ENCODE peak calls at places on chromosomes 11 and 22, in five cellular contexts. X is HepG2, D is GM12878, H is HEK293T, Z is H1. W is an unnamed sample.

GRCh38 chr22:23104109-23104971 is 34.0 kb downstream of the GNAZ start:
- DNase-seq in X (no peak), D (no peak), H (no peak), Z (no peak), W (no peak)

GRCh38 chr11:127651888-127652221 is 651.3 kb upstream of the KIRREL3 start:
- DNase-seq in X (no peak), D (no peak), H (no peak), Z (no peak), W (no peak)

GRCh38 chr11:123325535-123325934 is 104.5 kb upstream of the GRAMD1B start:
- DNase-seq in X (no peak), D (no peak), H (no peak), Z (no peak), W (no peak)

GRCh38 chr11:12114487-12115033 is 4.2 kb downstream of the MICAL2 start:
- DNase-seq in X (no peak), D (no peak), H (no peak), Z (no peak), W (no peak)

GRCh38 chr11:12083380-12083779 is 27.0 kb upstream of the MICAL2 start:
- DNase-seq in X (no peak), D (no peak), H (no peak), Z (no peak), W (no peak)

GRCh38 chr22:30876925-30877553 is 91.5 kb downstream of the MORC2 start:
- DNase-seq in X (no peak), D (no peak), H (no peak), Z (no peak), W (no peak)

GRCh38 chr11:114942207-114942606 is 263.9 kb downstream of the NXPE2 start:
- DNase-seq in X (no peak), D (no peak), H (no peak), Z (no peak), W (no peak)

GRCh38 chr22:20418211-20418788 is 19.3 kb downstream of the SCARF2 start:
- DNase-seq in X (peak), D (no peak), H (peak), Z (no peak), W (no peak)

GRCh38 chr22:40560551-40560950 is 76.0 kb downstream of the MRTFA start:
- DNase-seq in X (no peak), D (no peak), H (peak), Z (no peak), W (no peak)

GRCh38 chr11:79439893-79440450 is 858 bp downstream of the TENM4 start:
- DNase-seq in X (no peak), D (no peak), H (peak), Z (no peak), W (no peak)

GRCh38 chr11:111934301-111934700 is 2.8 kb upstream of the DIXDC1 start:
- DNase-seq in X (no peak), D (no peak), H (no peak), Z (no peak), W (no peak)

GRCh38 chr11:36381005-36381350 is 84.9 kb downstream of the PRR5L start:
- DNase-seq in X (no peak), D (no peak), H (no peak), Z (no peak), W (no peak)

GRCh38 chr11:27282141-27282590 is 80.8 kb downstream of the CCDC34 start:
- DNase-seq in X (peak), D (no peak), H (no peak), Z (no peak), W (no peak)

GRCh38 chr22:29216011-29216872 is 10.5 kb downstream of the EMID1 start:
- DNase-seq in X (no peak), D (no peak), H (no peak), Z (no peak), W (no peak)
- TF ChIP-seq SUZ12 in X (no peak), D (no peak), H (no peak), Z (no peak), W (no peak)

GRCh38 chr22:35149149-35149548 is 83.2 kb downstream of the ISX start:
- DNase-seq in X (no peak), D (no peak), H (no peak), Z (no peak), W (no peak)
- TF ChIP-seq SUZ12 in X (no peak), D (no peak), H (no peak), Z (no peak), W (no peak)

DNA sequence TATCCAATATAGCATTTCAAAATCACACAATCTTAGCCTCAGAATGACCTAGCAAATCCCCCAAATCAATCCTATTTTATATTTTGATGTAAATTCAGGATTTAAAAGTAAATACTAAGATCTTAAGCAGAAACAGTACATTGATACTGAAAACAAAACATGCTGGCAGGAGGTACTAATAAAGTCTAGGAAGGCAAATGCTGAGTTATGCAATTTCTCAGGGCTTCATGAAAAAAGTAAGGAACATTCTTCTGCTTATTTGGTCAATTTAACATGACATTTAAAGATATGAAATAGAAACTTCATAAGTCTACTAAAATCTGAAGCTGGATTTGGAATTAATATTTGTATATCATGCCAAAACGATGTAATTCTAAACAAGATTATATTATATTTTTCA is 153.3 kb downstream of the SWAP70 start:
- DNase-seq in X (no peak), D (no peak), H (no peak), Z (no peak), W (no peak)
- TF ChIP-seq SUZ12 in X (no peak), D (no peak), H (no peak), Z (no peak), W (no peak)

DNA sequence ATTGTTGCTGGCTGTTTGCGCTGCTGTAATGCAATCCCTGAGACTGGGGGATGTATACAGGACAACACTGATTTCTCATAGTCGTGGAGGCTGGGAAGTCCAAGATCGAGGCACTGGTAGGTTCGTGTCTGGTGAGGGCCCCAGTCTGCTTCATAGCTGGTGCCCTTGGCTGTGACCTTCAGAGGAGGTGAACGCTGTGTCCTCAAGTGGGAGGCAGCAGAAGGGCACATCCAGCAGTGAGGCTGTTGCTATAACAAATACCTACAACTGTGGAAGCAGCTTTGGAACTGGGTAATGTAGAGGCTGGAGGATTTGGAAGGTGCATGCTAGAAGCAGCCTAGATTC is 21.3 kb downstream of the KRTAP5-5 start:
- DNase-seq in X (no peak), D (no peak), H (no peak), Z (no peak), W (no peak)
- TF ChIP-seq SUZ12 in X (no peak), D (no peak), H (no peak), Z (no peak), W (no peak)